ENCODE peak calls at places on chromosomes 1 and 21, in nine cellular contexts. U is GM23338; X is neural progenitor cell; T is IMR-90; L is CD4-positive, alpha-beta memory T cell; I is MM.1S; O is left ventricle myocardium inferior; M is A549; G is psoas muscle. N is an unnamed sample. For H3K4me1, the result is how much of the 10 kb centered on the place peaks cover.

GRCh38 chr1:16082283-16083038 is 9.0 kb upstream of the FAM131C start:
- DNase-seq in U (peak), X (peak), T (peak), L (peak), I (peak), O (peak), M (peak), G (peak), N (peak)

GRCh38 chr1:188062456-188062855 is 1233.7 kb downstream of the PLA2G4A start:
- DNase-seq in U (no peak), X (no peak), T (peak), L (no peak), I (no peak), O (no peak), M (no peak), G (no peak), N (no peak)

GRCh38 chr1:172239894-172240293 is 180.6 kb upstream of the C1orf105 start:
- DNase-seq in U (no peak), X (peak), T (no peak), L (no peak), I (no peak), O (no peak), M (no peak), G (no peak), N (no peak)

GRCh38 chr1:106768501-106768900 is 288.0 kb upstream of the PRMT6 start:
- DNase-seq in U (no peak), X (no peak), T (no peak), L (no peak), I (no peak), O (no peak), M (no peak), G (no peak), N (no peak)

GRCh38 chr1:167798951-167799350 is 77.2 kb downstream of the MPZL1 start:
- DNase-seq in U (no peak), X (peak), T (no peak), L (no peak), I (no peak), O (no peak), M (no peak), G (no peak), N (no peak)

GRCh38 chr1:200029624-200030074 is 2.1 kb downstream of the NR5A2 start:
- DNase-seq in U (peak), X (no peak), T (no peak), L (no peak), I (no peak), O (no peak), M (no peak), G (no peak), N (no peak)

GRCh38 chr1:212514782-212515181 is 82.1 kb downstream of the NENF start:
- DNase-seq in U (peak), X (peak), T (no peak), L (no peak), I (no peak), O (no peak), M (no peak), G (no peak), N (no peak)

GRCh38 chr1:234408757-234409156 is 35.5 kb downstream of the COA6 start:
- DNase-seq in U (no peak), X (no peak), T (no peak), L (peak), I (no peak), O (no peak), M (no peak), G (no peak), N (peak)

GRCh38 chr1:12063141-12064072 is at the start of gene TNFRSF8:
- DNase-seq in U (peak), X (peak), T (peak), L (no peak), I (no peak), O (no peak), M (no peak), G (no peak), N (peak)

GRCh38 chr1:8347635-8348034 is 29.7 kb downstream of the SLC45A1 start:
- DNase-seq in U (no peak), X (no peak), T (no peak), L (no peak), I (no peak), O (no peak), M (no peak), G (peak), N (no peak)

GRCh38 chr1:185540295-185540694 is 193.9 kb upstream of the HMCN1 start:
- DNase-seq in U (no peak), X (no peak), T (no peak), L (no peak), I (no peak), O (no peak), M (no peak), G (no peak), N (no peak)

DNA sequence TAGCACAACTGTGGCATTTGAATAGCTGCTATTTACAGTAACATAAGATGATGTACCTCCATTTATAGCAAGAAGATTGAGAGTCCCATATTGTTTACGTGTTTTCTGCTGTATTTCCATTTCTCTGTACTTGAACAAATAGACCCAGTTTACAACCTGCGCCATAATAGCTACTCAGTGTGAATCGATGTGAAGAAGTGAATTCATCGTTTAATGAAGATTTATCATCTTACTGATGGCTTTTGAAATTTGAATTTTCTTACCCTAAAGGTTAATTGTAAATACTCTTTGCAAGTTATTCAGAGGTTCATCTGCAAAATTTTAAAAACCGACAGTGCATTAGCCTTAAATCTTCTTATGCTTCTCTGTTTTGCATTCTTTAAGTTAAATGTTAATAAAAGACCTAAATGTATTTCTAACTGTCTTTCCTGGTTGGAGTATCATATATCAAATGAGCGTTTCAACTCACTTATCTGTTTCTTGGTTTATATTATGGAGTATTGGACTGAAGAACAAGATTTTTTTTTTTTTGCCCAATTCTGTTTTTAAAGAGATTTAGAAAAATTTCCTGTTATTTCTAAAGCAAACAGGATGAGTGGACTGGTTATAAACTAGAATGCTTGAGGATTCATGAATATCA is 2.2 kb downstream of the MACO1 start:
- DNase-seq in U (no peak), X (no peak), T (no peak), L (no peak), I (no peak), O (no peak), M (no peak), G (no peak), N (no peak)
- H3K4me3 ChIP-seq in U (no peak), X (no peak), T (no peak), L (no peak), I (no peak), O (peak), M (no peak), G (peak), N (peak)

GRCh38 chr21:42660118-42660470 is 6.7 kb downstream of the PDE9A start:
- DNase-seq in U (no peak), X (no peak), T (no peak), L (no peak), I (no peak), O (no peak), M (no peak), G (no peak), N (no peak)

GRCh38 chr21:42658320-42659105 is 5.1 kb downstream of the PDE9A start:
- DNase-seq in U (no peak), X (no peak), T (no peak), L (no peak), I (no peak), O (no peak), M (no peak), G (peak), N (no peak)

GRCh38 chr21:42661688-42662429 is 8.4 kb downstream of the PDE9A start:
- DNase-seq in U (no peak), X (no peak), T (no peak), L (no peak), I (no peak), O (no peak), M (no peak), G (no peak), N (no peak)

GRCh38 chr21:42657676-42658319 is 4.4 kb downstream of the PDE9A start:
- DNase-seq in U (no peak), X (no peak), T (no peak), L (no peak), I (no peak), O (no peak), M (no peak), G (peak), N (no peak)

GRCh38 chr21:42659416-42660117 is 6.1 kb downstream of the PDE9A start:
- DNase-seq in U (no peak), X (no peak), T (no peak), L (no peak), I (no peak), O (no peak), M (no peak), G (peak), N (no peak)
- H3K4me1 ChIP-seq in U (under half), X (under half), T (under half), L (under half), I (under half), O (under half), M (under half), G (under half), N (under half)

GRCh38 chr1:27348861-27349783 is 7.3 kb downstream of the SYTL1 start:
- DNase-seq in U (peak), X (peak), T (no peak), L (no peak), I (peak), O (no peak), M (peak), G (no peak), N (peak)
- H3K4me3 ChIP-seq in U (peak), X (peak), T (peak), L (no peak), I (peak), O (peak), M (peak), G (peak), N (no peak)

GRCh38 chr1:109929170-109929569 is 18.5 kb downstream of the CSF1 start:
- DNase-seq in U (no peak), X (no peak), T (no peak), L (no peak), I (no peak), O (no peak), M (no peak), G (no peak), N (no peak)
- H3K4me1 ChIP-seq in U (under half), X (under half), T (under half), L (under half), I (under half), O (half or more), M (half or more), G (under half), N (under half)

GRCh38 chr1:66335125-66335524 is 198.8 kb upstream of the SGIP1 start:
- DNase-seq in U (no peak), X (no peak), T (no peak), L (no peak), I (no peak), O (no peak), M (no peak), G (no peak), N (peak)

GRCh38 chr1:66337249-66337648 is 196.7 kb upstream of the SGIP1 start:
- DNase-seq in U (no peak), X (no peak), T (no peak), L (no peak), I (no peak), O (no peak), M (no peak), G (no peak), N (no peak)

GRCh38 chr1:66336641-66336991 is 197.3 kb upstream of the SGIP1 start:
- DNase-seq in U (no peak), X (no peak), T (no peak), L (no peak), I (no peak), O (no peak), M (no peak), G (no peak), N (no peak)

GRCh38 chr1:66334311-66334710 is 199.6 kb upstream of the SGIP1 start:
- DNase-seq in U (peak), X (peak), T (no peak), L (no peak), I (no peak), O (no peak), M (no peak), G (no peak), N (peak)

GRCh38 chr1:66335859-66336640 is 197.9 kb upstream of the SGIP1 start:
- DNase-seq in U (peak), X (no peak), T (peak), L (peak), I (peak), O (peak), M (peak), G (peak), N (peak)
- H3K4me3 ChIP-seq in U (peak), X (no peak), T (peak), L (peak), I (peak), O (peak), M (peak), G (peak), N (peak)

GRCh38 chr1:155137550-155137949 is 1.9 kb downstream of the SLC50A1 start:
- DNase-seq in U (no peak), X (no peak), T (no peak), L (no peak), I (no peak), O (no peak), M (no peak), G (no peak), N (no peak)
- H3K4me1 ChIP-seq in U (under half), X (under half), T (under half), L (under half), I (under half), O (half or more), M (under half), G (under half), N (under half)